ENCODE peak calls at places on chromosome 20, in nine cellular contexts. J, T, Z, X, D, U, R, B and V are unnamed samples. For H3K4me1, the result is how much of the 10 kb centered on the place peaks cover.

GRCh38 chr20:6140947-6141346 is 18.1 kb upstream of the FERMT1 start:
- DNase-seq in J (no peak), T (no peak), Z (peak), X (no peak), D (no peak), U (no peak), R (no peak), B (no peak), V (no peak)

GRCh38 chr20:46285072-46285471 is 23.2 kb downstream of the CDH22 start:
- DNase-seq in J (no peak), T (no peak), Z (no peak), X (no peak), D (no peak), U (no peak), R (no peak), B (no peak), V (no peak)

GRCh38 chr20:20276806-20277530 is 90.9 kb upstream of the INSM1 start:
- DNase-seq in J (no peak), T (no peak), Z (no peak), X (no peak), D (no peak), U (no peak), R (no peak), B (no peak), V (no peak)

GRCh38 chr20:23664954-23665353 is 23.9 kb downstream of the CST4 start:
- DNase-seq in J (no peak), T (no peak), Z (no peak), X (no peak), D (no peak), U (no peak), R (no peak), B (no peak), V (no peak)

GRCh38 chr20:41003143-41003932 is 25.3 kb upstream of the TOP1 start:
- DNase-seq in J (peak), T (no peak), Z (peak), X (no peak), D (peak), U (peak), R (no peak), B (peak), V (peak)

GRCh38 chr20:31605902-31606677 is 1.0 kb downstream of the ID1 start:
- DNase-seq in J (peak), T (peak), Z (no peak), X (no peak), D (no peak), U (peak), R (no peak), B (peak), V (no peak)

GRCh38 chr20:62964700-62965099 is 12.2 kb downstream of the SLC17A9 start:
- DNase-seq in J (no peak), T (no peak), Z (no peak), X (no peak), D (no peak), U (no peak), R (no peak), B (no peak), V (no peak)

GRCh38 chr20:5220334-5221077 is 93.7 kb downstream of the CDS2 start:
- DNase-seq in J (no peak), T (no peak), Z (no peak), X (no peak), D (no peak), U (no peak), R (no peak), B (no peak), V (no peak)

GRCh38 chr20:40997116-40997515 is 31.5 kb upstream of the TOP1 start:
- DNase-seq in J (peak), T (no peak), Z (no peak), X (peak), D (no peak), U (no peak), R (peak), B (no peak), V (no peak)

GRCh38 chr20:53805895-53806384 is 212.3 kb upstream of the ZNF217 start:
- DNase-seq in J (no peak), T (no peak), Z (peak), X (no peak), D (no peak), U (peak), R (no peak), B (peak), V (no peak)

GRCh38 chr20:45781391-45781931 is 10.2 kb downstream of the WFDC3 start:
- DNase-seq in J (no peak), T (no peak), Z (no peak), X (no peak), D (no peak), U (peak), R (no peak), B (peak), V (no peak)

GRCh38 chr20:23782366-23782983 is 31.7 kb upstream of the CST1 start:
- DNase-seq in J (peak), T (no peak), Z (peak), X (no peak), D (no peak), U (no peak), R (peak), B (peak), V (no peak)

GRCh38 chr20:19110866-19111460 is 101.5 kb upstream of the SLC24A3 start:
- DNase-seq in J (no peak), T (no peak), Z (no peak), X (no peak), D (no peak), U (no peak), R (no peak), B (no peak), V (no peak)

GRCh38 chr20:59955131-59955796 is 3.0 kb upstream of the CDH26 start:
- DNase-seq in J (no peak), T (no peak), Z (peak), X (no peak), D (no peak), U (no peak), R (no peak), B (peak), V (no peak)

GRCh38 chr20:44837949-44838348 is 27.6 kb upstream of the RIMS4 start:
- DNase-seq in J (no peak), T (no peak), Z (no peak), X (no peak), D (no peak), U (no peak), R (no peak), B (no peak), V (no peak)

GRCh38 chr20:63854069-63854765 is 7.1 kb upstream of the ABHD16B start:
- DNase-seq in J (no peak), T (peak), Z (no peak), X (no peak), D (no peak), U (peak), R (peak), B (no peak), V (no peak)

DNA sequence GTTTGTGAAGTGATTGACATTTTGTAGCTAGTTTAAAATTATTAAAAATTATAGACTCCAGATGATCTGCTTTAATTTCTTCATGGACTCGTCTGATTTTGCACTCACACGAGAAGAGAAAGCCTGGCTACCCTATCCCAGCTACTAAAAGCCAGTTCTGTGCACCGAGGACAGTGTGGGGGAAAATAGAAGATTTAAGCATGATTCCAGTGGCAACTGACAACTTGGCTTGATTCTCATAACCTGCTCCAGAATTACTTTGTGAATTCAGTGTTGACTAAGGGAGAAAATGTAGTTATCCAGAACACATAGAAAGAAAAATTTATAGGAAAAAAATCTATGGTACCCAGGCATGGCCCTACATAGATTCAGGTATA is 88.7 kb downstream of the SNAP25 start:
- DNase-seq in J (no peak), T (no peak), Z (no peak), X (no peak), D (no peak), U (peak), R (no peak), B (no peak), V (no peak)
- H3K4me1 ChIP-seq in J (under half), T (under half), Z (under half), X (under half), D (under half), U (under half), R (under half), B (under half), V (under half)

GRCh38 chr20:50395258-50395729 is 114.9 kb upstream of the PTPN1 start:
- DNase-seq in J (no peak), T (peak), Z (no peak), X (no peak), D (peak), U (peak), R (no peak), B (no peak), V (peak)
- H3K4me1 ChIP-seq in J (under half), T (under half), Z (under half), X (under half), D (under half), U (under half), R (under half), B (under half), V (under half)

GRCh38 chr20:58555078-58555765 is 40.0 kb upstream of the APCDD1L start:
- DNase-seq in J (peak), T (no peak), Z (no peak), X (no peak), D (peak), U (peak), R (no peak), B (peak), V (no peak)

GRCh38 chr20:58552366-58552934 is 37.3 kb upstream of the APCDD1L start:
- DNase-seq in J (peak), T (no peak), Z (no peak), X (no peak), D (no peak), U (peak), R (peak), B (no peak), V (no peak)

GRCh38 chr20:58554541-58554940 is 39.3 kb upstream of the APCDD1L start:
- DNase-seq in J (peak), T (no peak), Z (no peak), X (no peak), D (no peak), U (no peak), R (no peak), B (no peak), V (no peak)

GRCh38 chr20:58553166-58553696 is 38.0 kb upstream of the APCDD1L start:
- DNase-seq in J (peak), T (no peak), Z (no peak), X (no peak), D (no peak), U (no peak), R (no peak), B (no peak), V (peak)

DNA sequence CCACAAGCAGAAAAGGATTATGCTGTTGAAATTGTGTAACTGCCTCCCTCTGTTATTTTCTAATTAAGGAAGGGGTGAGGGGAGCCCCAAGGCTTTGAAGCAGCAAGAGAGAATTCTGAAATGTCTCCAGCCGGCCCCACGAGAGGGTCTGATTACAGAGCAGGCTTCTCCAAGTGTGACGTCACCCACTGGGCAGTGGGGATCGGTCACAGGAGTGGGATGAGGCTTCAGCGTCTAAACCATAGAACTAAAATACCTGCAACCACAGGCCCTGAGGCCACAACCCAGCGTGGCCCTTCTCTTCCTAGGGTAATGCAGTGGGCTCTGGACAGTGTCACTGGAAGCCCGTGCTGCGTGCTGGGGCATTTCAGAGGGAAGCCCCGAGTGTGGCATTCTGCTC is 38.6 kb upstream of the APCDD1L start:
- DNase-seq in J (peak), T (peak), Z (no peak), X (no peak), D (peak), U (peak), R (no peak), B (no peak), V (no peak)
- H3K4me1 ChIP-seq in J (under half), T (under half), Z (under half), X (under half), D (under half), U (under half), R (under half), B (under half), V (under half)

GRCh38 chr20:17469631-17470030 is 61.5 kb downstream of the BFSP1 start:
- DNase-seq in J (no peak), T (no peak), Z (no peak), X (no peak), D (no peak), U (no peak), R (peak), B (no peak), V (no peak)
- H3K4me1 ChIP-seq in J (under half), T (under half), Z (under half), X (under half), D (under half), U (under half), R (under half), B (under half), V (under half)